ENCODE peak calls at places on chromosomes 11 and 22, in four cellular contexts. N, L, K and E are unnamed samples. For H3K27me3, the result is how much of the 10 kb centered on the place peaks cover.

GRCh38 chr11:118057424-118058145 is 19.3 kb upstream of the TMPRSS4 start:
- DNase-seq in K (no peak), N (no peak), L (no peak), E (no peak)

GRCh38 chr11:35567737-35568465 is 42.5 kb upstream of the PAMR1 start:
- DNase-seq in K (no peak), N (peak), L (no peak), E (no peak)

GRCh38 chr11:123238297-123238696 is 43.2 kb upstream of the CLMP start:
- DNase-seq in N (no peak), K (no peak), L (no peak), E (no peak)

GRCh38 chr22:46065733-46066454 is 84.4 kb upstream of the PPARA start:
- DNase-seq in N (no peak), K (no peak), L (no peak), E (no peak)

GRCh38 chr22:46654426-46654825 is 34.2 kb downstream of the GRAMD4 start:
- DNase-seq in K (no peak), L (no peak), N (no peak), E (no peak)

GRCh38 chr11:68441466-68442230 is 18.9 kb upstream of the PPP6R3 start:
- DNase-seq in K (no peak), N (no peak), L (no peak), E (no peak)

GRCh38 chr22:47605441-47605840 is 843.0 kb downstream of the TBC1D22A start:
- DNase-seq in N (no peak), L (peak), K (no peak), E (no peak)

GRCh38 chr11:71572811-71573210 is 7.4 kb downstream of the KRTAP5-10 start:
- DNase-seq in N (no peak), K (no peak), L (no peak), E (no peak)

GRCh38 chr11:92306966-92307504 is 82.4 kb downstream of the FAT3 start:
- DNase-seq in N (no peak), K (no peak), L (no peak), E (no peak)

GRCh38 chr11:64752106-64752970 is 7.4 kb downstream of the PYGM start:
- DNase-seq in K (no peak), L (no peak), N (no peak), E (no peak)

GRCh38 chr11:75812542-75813040 is 2.4 kb upstream of the UVRAG start:
- DNase-seq in L (no peak), K (no peak), N (no peak), E (no peak)

GRCh38 chr11:117677729-117678310 is 119.2 kb downstream of the DSCAML1 start:
- DNase-seq in N (no peak), K (no peak), L (no peak), E (no peak)

GRCh38 chr11:95453616-95454118 is 222.7 kb upstream of the SESN3 start:
- DNase-seq in L (no peak), K (no peak), N (peak), E (no peak)

GRCh38 chr11:128946646-128947045 is 4.0 kb upstream of the TP53AIP1 start:
- DNase-seq in L (no peak), K (no peak), N (no peak), E (no peak)

GRCh38 chr22:30705710-30706651 is 11.3 kb downstream of the OSBP2 start:
- DNase-seq in N (no peak), K (peak), L (no peak), E (peak)

GRCh38 chr22:27870234-27871191 is 48.5 kb downstream of the PITPNB start:
- DNase-seq in L (no peak), K (no peak), N (no peak), E (no peak)

GRCh38 chr11:119266063-119266462 is 50.9 kb downstream of the MCAM start:
- DNase-seq in L (no peak), K (no peak), N (no peak), E (no peak)

GRCh38 chr11:57493507-57494503 is 21.7 kb downstream of the SLC43A1 start:
- DNase-seq in K (peak), L (peak), N (no peak), E (no peak)

GRCh38 chr22:46614070-46614931 is 5.9 kb upstream of the GRAMD4 start:
- DNase-seq in L (no peak), N (no peak), K (peak), E (peak)

GRCh38 chr11:129249351-129249750 is 57.2 kb upstream of the ARHGAP32 start:
- DNase-seq in L (no peak), N (no peak), K (no peak), E (no peak)

GRCh38 chr11:18171377-18172000 is 1.1 kb upstream of the MRGPRX4 start:
- DNase-seq in K (peak), N (no peak), L (peak), E (no peak)

GRCh38 chr11:70397336-70397982 is 870 bp upstream of the CTTN start:
- DNase-seq in N (no peak), K (no peak), L (peak), E (no peak)
- H3K27me3 ChIP-seq in N (under half), K (under half), L (under half), E (under half)

DNA sequence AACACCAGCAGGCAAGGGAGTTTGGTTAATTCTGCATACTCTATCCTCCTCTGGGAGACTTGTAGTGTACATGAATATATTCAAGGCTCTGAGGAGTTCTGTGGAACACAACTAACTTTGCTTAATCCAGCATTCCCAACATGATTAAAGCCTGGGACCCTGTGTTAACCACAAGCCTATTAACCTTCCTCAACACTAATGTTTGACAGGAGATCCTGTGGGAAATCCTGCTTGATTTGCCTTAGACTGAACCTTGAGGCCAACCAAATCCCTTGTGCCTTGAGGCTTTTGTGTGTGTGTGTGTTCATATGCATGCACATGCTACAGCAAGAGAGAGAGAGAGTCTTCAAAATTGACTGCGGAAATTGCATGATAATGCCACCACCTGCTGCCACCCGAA is 238.1 kb upstream of the ZBED5 start:
- DNase-seq in N (no peak), K (no peak), L (no peak), E (no peak)
- H3K27me3 ChIP-seq in N (under half), K (under half), L (under half), E (under half)

GRCh38 chr22:22391543-22391942 is 117.0 kb downstream of the ZNF280B start:
- DNase-seq in N (no peak), L (no peak), K (no peak), E (no peak)
- H3K27me3 ChIP-seq in N (under half), L (under half), K (under half), E (under half)

GRCh38 chr22:22811016-22812009 is 76.3 kb upstream of the IGLL5 start:
- DNase-seq in L (no peak), N (no peak), K (no peak), E (no peak)
- H3K27me3 ChIP-seq in L (under half), N (under half), K (under half), E (under half)

DNA sequence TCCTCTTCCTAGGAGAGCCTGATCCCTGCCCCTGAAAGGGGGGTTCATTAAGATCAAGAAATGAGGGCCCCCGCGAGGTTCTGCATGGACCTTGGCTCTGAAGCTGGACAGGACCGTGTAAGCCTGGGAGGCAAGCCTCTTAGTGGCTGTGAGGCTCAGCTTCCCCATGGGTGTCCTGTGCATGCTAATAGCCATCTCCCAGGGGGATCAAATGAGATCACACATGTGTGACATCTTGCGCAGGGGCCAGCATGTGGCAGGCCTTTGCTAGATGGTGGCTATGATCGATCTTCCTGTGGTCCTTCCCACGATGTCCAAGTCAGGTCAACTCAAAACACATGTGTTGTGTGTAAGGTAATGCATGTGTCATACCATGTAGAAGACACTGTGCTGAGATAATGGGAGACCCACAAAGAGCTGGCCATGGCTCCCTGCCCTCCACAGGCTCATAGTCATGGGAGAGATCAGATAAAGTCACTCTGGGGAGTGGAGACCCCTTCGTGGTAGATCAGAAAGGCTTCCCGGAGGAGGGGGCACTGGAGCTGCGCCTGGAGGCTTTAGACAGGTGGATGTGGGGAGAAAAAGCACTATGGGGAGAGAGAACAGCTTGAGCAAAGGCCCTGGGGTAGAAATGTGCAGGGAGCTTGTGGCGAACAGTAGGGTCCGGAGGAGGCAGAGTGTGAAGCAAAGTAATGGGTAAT is 3.7 kb downstream of the RAC2 start:
- DNase-seq in L (no peak), N (no peak), K (no peak), E (no peak)
- H3K27me3 ChIP-seq in L (under half), N (under half), K (under half), E (under half)

GRCh38 chr11:69905611-69906452 is 86.6 kb upstream of the FGF3 start:
- DNase-seq in N (no peak), L (peak), K (no peak), E (no peak)

GRCh38 chr11:69909561-69910518 is 90.6 kb upstream of the FGF3 start:
- DNase-seq in K (no peak), N (no peak), L (no peak), E (no peak)

GRCh38 chr11:69906453-69906907 is 87.3 kb upstream of the FGF3 start:
- DNase-seq in N (no peak), L (no peak), K (no peak), E (no peak)

GRCh38 chr11:69908511-69909220 is 89.5 kb upstream of the FGF3 start:
- DNase-seq in L (no peak), N (no peak), K (no peak), E (no peak)

GRCh38 chr11:69907611-69908010 is 88.4 kb upstream of the FGF3 start:
- DNase-seq in L (no peak), N (no peak), K (no peak), E (no peak)
- H3K27me3 ChIP-seq in L (under half), N (under half), K (under half), E (under half)

DNA sequence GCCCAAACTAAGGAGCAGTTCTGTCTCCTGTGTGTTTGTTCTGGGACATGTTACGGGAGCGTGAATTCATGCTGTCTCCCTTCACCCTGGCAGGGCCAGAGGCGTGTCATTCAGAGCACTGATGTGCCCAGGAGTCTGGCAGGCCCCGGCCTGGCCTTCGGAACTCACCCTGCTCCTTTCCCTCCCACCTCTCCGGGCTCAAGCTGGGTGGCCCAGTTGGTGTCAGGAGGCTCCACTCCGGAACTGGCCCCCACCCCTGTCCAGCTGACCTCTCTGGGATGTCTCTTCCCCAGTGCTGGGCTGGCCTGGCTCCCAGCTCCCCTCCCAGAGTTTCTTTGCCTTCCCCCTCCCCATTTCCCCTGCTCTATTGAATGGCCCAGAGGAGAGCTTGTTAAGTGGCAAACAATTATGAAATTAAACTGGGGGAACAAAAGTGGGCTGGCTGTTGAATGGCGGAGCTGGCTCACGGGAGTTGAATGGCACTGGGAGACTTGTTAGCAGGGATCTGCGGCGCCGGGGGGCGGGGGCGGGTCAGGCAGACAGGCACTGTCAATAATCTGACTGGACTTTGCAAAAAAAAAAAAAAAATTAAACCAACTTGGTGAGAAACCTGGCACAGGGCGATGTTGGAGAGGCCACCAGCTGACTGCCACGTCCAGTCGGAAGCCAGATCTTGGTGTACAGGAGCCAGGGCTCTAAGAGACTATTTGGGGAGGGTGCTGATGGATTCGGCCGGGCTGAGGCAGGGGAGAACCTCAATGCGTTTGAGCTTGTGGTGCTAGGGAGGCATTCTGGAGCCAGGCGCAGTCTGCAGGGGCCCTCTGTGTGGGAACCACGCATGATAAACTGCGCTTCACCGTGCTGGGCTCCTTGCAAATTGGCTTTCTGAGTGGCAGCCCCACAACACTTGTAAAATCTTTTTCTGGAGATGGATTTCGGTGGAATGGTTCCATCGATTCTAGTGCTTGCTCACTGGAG is 1.3 kb downstream of the MPPED1 start:
- DNase-seq in K (no peak), L (peak), N (no peak), E (no peak)
- H3K27me3 ChIP-seq in K (under half), L (under half), N (half or more), E (under half)

DNA sequence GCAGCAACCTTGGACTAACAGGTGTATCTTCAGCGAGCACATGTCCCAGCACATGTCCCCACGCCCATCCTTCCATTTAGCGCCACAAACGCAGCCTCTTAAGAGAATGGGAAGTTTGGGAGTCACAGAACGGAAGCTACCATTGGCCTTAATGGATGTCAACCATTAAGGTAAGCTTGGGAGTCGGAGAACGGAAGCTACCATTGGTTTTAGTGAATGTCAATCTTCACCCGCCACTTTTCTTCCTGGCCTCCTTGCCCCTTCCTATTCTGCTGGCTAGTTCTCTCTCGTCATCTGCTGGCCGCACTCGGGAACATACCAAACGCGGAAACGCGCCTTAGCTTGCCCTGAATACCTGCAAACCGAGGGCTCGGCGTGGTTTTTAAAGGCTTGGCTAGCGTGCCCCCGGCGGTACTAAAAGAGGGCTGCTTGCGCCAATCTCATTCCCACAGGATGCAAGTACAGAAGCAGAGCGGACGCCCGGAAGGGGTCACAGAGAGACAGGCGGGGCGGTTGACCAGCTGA is 24.3 kb downstream of the GLYATL1 start:
- DNase-seq in K (no peak), L (peak), N (peak), E (no peak)
- H3K27me3 ChIP-seq in K (under half), L (under half), N (under half), E (under half)